ENCODE peak calls at places on chromosomes 7 and 10, in ten cellular contexts. V is tibial nerve, K is nephron progenitor cell, P is endothelial cell, L is dorsolateral prefrontal cortex, E is WTC11, C is thoracic aorta, A is progenitor cell of endocrine pancreas, X is vagina, U is GM10248. H is an unnamed sample.

GRCh38 chr10:55500931-55501559 is 700.0 kb upstream of the PCDH15 start:
- DNase-seq in V (peak; percentile 15), K (peak; percentile 55), P (peak; percentile 70), L (no peak), E (peak; percentile 63), C (no peak), A (no peak), X (no peak), U (peak; percentile 5), H (no peak)

GRCh38 chr7:121042899-121043298 is 54.4 kb downstream of the CPED1 start:
- DNase-seq in V (no peak), K (no peak), P (no peak), L (no peak), E (no peak), C (no peak), A (no peak), X (no peak), U (no peak), H (no peak)

GRCh38 chr10:27857616-27858015 is 112.0 kb upstream of the MKX start:
- DNase-seq in V (no peak), K (no peak), P (no peak), L (no peak), E (no peak), C (no peak), A (no peak), X (no peak), U (no peak), H (no peak)

GRCh38 chr7:105429746-105430612 is 41.3 kb upstream of the SRPK2 start:
- DNase-seq in V (peak; percentile 51), K (no peak), P (peak; percentile 23), L (no peak), E (peak; percentile 20), C (no peak), A (no peak), X (no peak), U (peak; percentile 52), H (peak; percentile 32)

GRCh38 chr10:63718453-63718852 is 197.3 kb downstream of the REEP3 start:
- DNase-seq in V (no peak), K (no peak), P (no peak), L (no peak), E (no peak), C (no peak), A (no peak), X (no peak), U (no peak), H (no peak)

GRCh38 chr10:71590786-71591350 is 128.7 kb downstream of the C10orf105 start:
- DNase-seq in V (no peak), K (no peak), P (no peak), L (no peak), E (no peak), C (no peak), A (no peak), X (no peak), U (no peak), H (no peak)

GRCh38 chr7:22346383-22347107 is 10.4 kb downstream of the RAPGEF5 start:
- DNase-seq in V (no peak), K (no peak), P (no peak), L (no peak), E (no peak), C (no peak), A (no peak), X (no peak), U (no peak), H (no peak)

GRCh38 chr7:57305192-57305748 is 144.7 kb upstream of the ZNF716 start:
- DNase-seq in V (no peak), K (no peak), P (no peak), L (no peak), E (no peak), C (no peak), A (no peak), X (no peak), U (no peak), H (no peak)

DNA sequence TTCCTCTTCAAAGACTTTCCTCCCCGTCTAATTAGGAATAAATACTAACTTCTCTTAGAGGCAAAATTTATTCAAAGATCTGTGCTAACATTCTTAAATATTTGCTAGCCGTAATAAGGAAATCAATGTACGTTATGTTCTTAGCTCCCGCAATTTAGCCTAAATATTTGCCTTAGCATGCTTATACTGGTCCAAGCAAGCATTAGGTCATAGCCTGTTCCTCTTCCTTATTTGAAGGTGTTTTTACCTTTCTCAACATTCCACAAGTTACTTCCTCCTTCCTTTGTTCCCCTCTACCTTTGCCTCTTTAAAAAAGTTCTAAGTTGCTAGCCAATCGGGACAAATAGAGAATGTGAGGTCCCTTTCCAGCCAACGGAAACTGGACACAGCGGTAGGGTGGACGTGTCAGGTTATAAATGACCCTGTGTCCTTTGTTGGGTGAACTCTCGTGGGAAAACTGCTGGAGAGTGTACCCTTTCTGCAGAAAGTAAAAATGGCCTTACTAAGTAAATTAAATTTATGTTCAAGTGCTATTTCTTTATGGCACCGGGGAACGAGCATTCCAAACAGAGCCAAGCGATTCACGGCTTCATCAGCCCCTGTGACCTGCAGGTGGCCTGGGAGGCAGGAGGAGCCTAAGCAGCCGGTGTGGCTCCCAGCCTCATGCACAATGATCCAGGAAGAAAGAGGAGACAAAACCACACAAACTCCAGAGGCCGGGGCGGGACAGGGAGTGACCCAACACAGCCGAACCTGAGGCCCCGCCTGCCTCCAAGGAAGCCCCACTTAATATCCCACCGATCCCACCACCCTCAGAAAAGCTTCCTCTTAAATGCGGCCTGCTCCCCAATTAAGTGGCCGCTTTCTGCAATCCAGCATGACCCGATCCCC is 67.0 kb downstream of the ZRANB1 start:
- DNase-seq in V (no peak), K (no peak), P (no peak), L (peak; percentile 13), E (no peak), C (no peak), A (no peak), X (no peak), U (no peak), H (no peak)
- TF ChIP-seq CTCF in V (no peak), K (no peak), P (no peak), L (no peak), E (no peak), C (no peak), A (no peak), X (no peak), U (no peak), H (no peak)

GRCh38 chr7:100044719-100045118 is 4.9 kb upstream of the ZSCAN21 start:
- DNase-seq in V (no peak), K (no peak), P (no peak), L (no peak), E (no peak), C (no peak), A (no peak), X (no peak), U (peak; percentile 39), H (no peak)

GRCh38 chr7:100051611-100052010 is 2.0 kb downstream of the ZSCAN21 start:
- DNase-seq in V (no peak), K (no peak), P (no peak), L (no peak), E (no peak), C (no peak), A (no peak), X (no peak), U (no peak), H (no peak)

GRCh38 chr7:100053201-100053600 is 3.6 kb downstream of the ZSCAN21 start:
- DNase-seq in V (no peak), K (no peak), P (peak; percentile 6), L (no peak), E (no peak), C (no peak), A (no peak), X (no peak), U (peak; percentile 40), H (peak; percentile 42)

GRCh38 chr7:100048680-100049079 is 894 bp upstream of the ZSCAN21 start:
- DNase-seq in V (no peak), K (no peak), P (no peak), L (no peak), E (no peak), C (no peak), A (no peak), X (no peak), U (no peak), H (no peak)

GRCh38 chr7:100049441-100050291 is at the start of gene ZSCAN21:
- DNase-seq in V (peak; percentile 79), K (peak; percentile 88), P (peak; percentile 67), L (peak; percentile 80), E (peak; percentile 89), C (peak; percentile 60), A (peak; percentile 71), X (peak; percentile 93), U (peak; percentile 91), H (peak; percentile 90)
- TF ChIP-seq CTCF in V (peak; percentile 16), K (no peak), P (no peak), L (peak; percentile 54), E (no peak), C (no peak), A (peak; percentile 31), X (no peak), U (peak; percentile 32), H (peak; percentile 17)

DNA sequence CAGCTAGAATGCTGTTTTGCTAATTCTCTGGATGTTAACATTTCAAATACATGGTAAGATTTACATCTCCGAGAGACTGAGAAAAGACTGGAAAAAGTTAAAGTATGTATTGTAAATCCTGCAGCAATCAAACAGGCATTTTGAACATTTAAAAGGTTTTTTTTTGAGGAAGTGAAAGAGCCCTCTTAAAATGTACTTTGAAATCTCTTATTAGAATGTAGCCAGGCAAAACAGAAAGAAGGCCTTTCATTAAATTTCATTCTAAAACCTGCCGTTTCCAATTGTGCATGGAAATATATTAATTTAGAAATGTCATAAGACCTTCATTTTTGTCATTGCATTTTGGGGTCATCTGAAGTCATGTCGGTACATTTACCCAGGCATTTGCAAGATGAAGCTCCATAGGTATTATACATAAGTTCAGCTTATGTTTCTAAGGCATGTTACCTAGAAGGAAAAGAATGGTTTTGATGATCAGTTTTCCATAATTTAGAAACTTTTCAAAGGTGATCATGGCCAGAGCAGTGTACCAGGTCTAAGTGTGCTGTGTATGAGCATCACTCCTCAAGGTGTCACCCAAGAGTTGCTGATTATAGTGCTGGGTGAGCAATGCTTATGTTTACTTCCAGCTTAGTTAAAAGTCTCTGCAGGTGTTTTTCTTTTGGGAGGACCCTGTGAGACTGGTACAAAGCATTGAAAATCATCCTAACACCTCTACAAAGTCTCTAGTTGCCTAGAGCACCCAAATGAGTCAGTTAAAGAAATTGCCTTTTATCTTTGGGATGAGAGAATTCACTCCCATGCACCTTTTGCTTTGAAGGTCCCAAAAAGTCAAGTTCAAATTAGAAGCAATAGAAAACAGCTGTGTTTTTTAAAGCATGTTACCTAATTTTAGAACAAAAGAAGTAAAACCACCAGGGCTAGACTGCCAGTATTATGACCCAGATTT is 7.1 kb downstream of the ZNF736 start:
- DNase-seq in V (no peak), K (no peak), P (no peak), L (no peak), E (no peak), C (no peak), A (no peak), X (no peak), U (no peak), H (no peak)
- TF ChIP-seq CTCF in V (no peak), K (no peak), P (no peak), L (peak; percentile 28), E (no peak), C (no peak), A (no peak), X (no peak), U (no peak), H (no peak)

GRCh38 chr10:18606051-18606730 is 45.2 kb downstream of the NSUN6 start:
- DNase-seq in V (no peak), K (no peak), P (no peak), L (no peak), E (no peak), C (no peak), A (no peak), X (no peak), U (no peak), H (no peak)

GRCh38 chr10:18599392-18599791 is 52.0 kb downstream of the NSUN6 start:
- DNase-seq in V (no peak), K (no peak), P (no peak), L (no peak), E (no peak), C (no peak), A (no peak), X (no peak), U (no peak), H (no peak)

GRCh38 chr10:18601321-18601720 is 50.1 kb downstream of the NSUN6 start:
- DNase-seq in V (no peak), K (no peak), P (no peak), L (no peak), E (no peak), C (no peak), A (no peak), X (no peak), U (no peak), H (no peak)
- TF ChIP-seq CTCF in V (no peak), K (no peak), P (no peak), L (no peak), E (no peak), C (no peak), A (peak; percentile 26), X (no peak), U (no peak), H (no peak)